ENCODE peak calls at places on chromosome 20, in eight cellular contexts. J is transverse colon, G is IMR-90, D is ovary, M is upper lobe of left lung, O is adrenal gland, T is HepG2, B is A549. I is an unnamed sample.

GRCh38 chr20:61649879-61650200 is 397.8 kb downstream of the CDH4 start:
- DNase-seq in G (no peak), T (no peak), D (no peak), M (no peak), J (no peak), B (no peak), O (no peak), I (no peak)

GRCh38 chr20:33477386-33478234 is 12.3 kb upstream of the CBFA2T2 start:
- DNase-seq in B (no peak), M (no peak), O (no peak), T (no peak), G (no peak), D (no peak), J (peak), I (no peak)

GRCh38 chr20:4064118-4064962 is 49.0 kb upstream of the RNF24 start:
- DNase-seq in O (peak), D (peak), T (no peak), M (peak), J (peak), G (peak), B (peak), I (peak)

GRCh38 chr20:62897666-62898065 is 28.6 kb downstream of the DIDO1 start:
- DNase-seq in T (no peak), O (no peak), B (no peak), M (no peak), J (no peak), G (no peak), D (no peak), I (no peak)

GRCh38 chr20:33789109-33789857 is 21.9 kb upstream of the CHMP4B start:
- DNase-seq in O (peak), G (peak), J (peak), M (peak), B (peak), T (peak), D (no peak), I (no peak)

GRCh38 chr20:47927944-47928343 is 142.7 kb upstream of the SULF2 start:
- DNase-seq in G (no peak), M (no peak), O (no peak), T (no peak), D (no peak), B (no peak), J (no peak), I (no peak)

GRCh38 chr20:42026599-42026998 is 408.4 kb upstream of the CHD6 start:
- DNase-seq in D (no peak), G (no peak), B (no peak), J (no peak), M (no peak), O (no peak), T (no peak), I (no peak)

GRCh38 chr20:56229821-56230220 is 18.7 kb upstream of the MC3R start:
- DNase-seq in M (no peak), B (no peak), D (no peak), T (no peak), G (no peak), O (no peak), J (no peak), I (no peak)

GRCh38 chr20:15882553-15882952 is 690.7 kb downstream of the KIF16B start:
- DNase-seq in O (no peak), M (no peak), G (no peak), B (no peak), D (no peak), J (no peak), T (no peak), I (no peak)

GRCh38 chr20:21027569-21027968 is 78.6 kb downstream of the LINC00237 start:
- DNase-seq in J (no peak), M (no peak), B (peak), G (no peak), O (no peak), D (no peak), T (peak), I (no peak)

GRCh38 chr20:33387177-33387576 is 14.1 kb downstream of the CDK5RAP1 start:
- DNase-seq in M (peak), O (peak), J (no peak), B (peak), G (peak), T (no peak), D (no peak), I (no peak)

GRCh38 chr20:56368351-56369134 is 9.8 kb downstream of the FAM210B start:
- DNase-seq in J (no peak), T (no peak), G (no peak), M (no peak), B (no peak), O (no peak), D (no peak), I (peak)

GRCh38 chr20:52172392-52173047 is 19.1 kb downstream of the ZFP64 start:
- DNase-seq in J (no peak), G (no peak), B (no peak), T (no peak), D (no peak), M (no peak), O (no peak), I (no peak)

GRCh38 chr20:62928246-62928939 is 2.1 kb upstream of the DIDO1 start:
- DNase-seq in J (peak), T (no peak), D (no peak), B (no peak), O (no peak), G (no peak), M (peak), I (no peak)

GRCh38 chr20:38435555-38435939 is 419 bp upstream of the SNHG17 start:
- DNase-seq in B (no peak), O (no peak), T (no peak), J (no peak), G (peak), D (no peak), M (no peak), I (no peak)

GRCh38 chr20:24443436-24443835 is 26.0 kb upstream of the SYNDIG1 start:
- DNase-seq in O (no peak), B (no peak), D (no peak), T (no peak), G (no peak), M (no peak), J (no peak), I (no peak)

GRCh38 chr20:11703119-11703518 is 214.6 kb upstream of the BTBD3 start:
- DNase-seq in O (no peak), D (no peak), B (no peak), M (no peak), G (no peak), T (no peak), J (no peak), I (no peak)

GRCh38 chr20:7492257-7492656 is 448.0 kb downstream of the HAO1 start:
- DNase-seq in J (no peak), G (no peak), O (no peak), T (no peak), B (no peak), M (no peak), D (no peak), I (no peak)

GRCh38 chr20:5663396-5663795 is 86.8 kb upstream of the SHLD1 start:
- DNase-seq in D (no peak), J (no peak), G (no peak), B (no peak), T (peak), M (no peak), O (no peak), I (no peak)

GRCh38 chr20:53428997-53429396 is 164.6 kb downstream of the ZNF217 start:
- DNase-seq in T (no peak), M (no peak), J (no peak), O (no peak), G (no peak), B (no peak), D (no peak), I (no peak)

GRCh38 chr20:3042621-3043020 is 801 bp upstream of the GNRH2 start:
- DNase-seq in G (no peak), O (no peak), T (no peak), B (no peak), M (no peak), J (no peak), D (peak), I (no peak)

GRCh38 chr20:32970115-32970972 is 33.9 kb downstream of the SUN5 start:
- DNase-seq in G (no peak), M (no peak), O (no peak), T (no peak), J (no peak), B (no peak), D (no peak), I (no peak)

GRCh38 chr20:36113566-36114247 is 40.8 kb upstream of the EPB41L1 start:
- DNase-seq in O (no peak), M (no peak), J (no peak), D (no peak), T (no peak), G (no peak), B (no peak), I (no peak)

GRCh38 chr20:3786665-3787639 is at the start of gene CENPB:
- DNase-seq in O (peak), G (peak), B (peak), J (peak), T (peak), M (peak), D (peak), I (peak)

GRCh38 chr20:40749985-40750506 is 61.0 kb upstream of the MAFB start:
- DNase-seq in B (no peak), T (no peak), M (no peak), G (no peak), O (no peak), J (no peak), D (no peak), I (no peak)

GRCh38 chr20:52800734-52801627 is 171.2 kb upstream of the TSHZ2 start:
- DNase-seq in M (no peak), T (no peak), D (no peak), J (no peak), G (no peak), B (no peak), O (peak), I (no peak)

GRCh38 chr20:6533828-6534388 is 233.6 kb upstream of the BMP2 start:
- DNase-seq in D (no peak), B (no peak), J (no peak), G (peak), O (no peak), T (no peak), M (no peak), I (no peak)

GRCh38 chr20:12061471-12061870 is 143.8 kb downstream of the BTBD3 start:
- DNase-seq in D (no peak), T (no peak), M (no peak), G (no peak), O (no peak), J (no peak), B (no peak), I (no peak)

GRCh38 chr20:52279667-52280180 is 88.1 kb upstream of the ZFP64 start:
- DNase-seq in T (no peak), B (no peak), G (no peak), D (no peak), J (no peak), M (no peak), O (no peak), I (no peak)

GRCh38 chr20:3315110-3315509 is 76.1 kb upstream of the SLC4A11 start:
- DNase-seq in D (no peak), T (no peak), O (peak), M (no peak), J (no peak), B (no peak), G (no peak), I (no peak)

DNA sequence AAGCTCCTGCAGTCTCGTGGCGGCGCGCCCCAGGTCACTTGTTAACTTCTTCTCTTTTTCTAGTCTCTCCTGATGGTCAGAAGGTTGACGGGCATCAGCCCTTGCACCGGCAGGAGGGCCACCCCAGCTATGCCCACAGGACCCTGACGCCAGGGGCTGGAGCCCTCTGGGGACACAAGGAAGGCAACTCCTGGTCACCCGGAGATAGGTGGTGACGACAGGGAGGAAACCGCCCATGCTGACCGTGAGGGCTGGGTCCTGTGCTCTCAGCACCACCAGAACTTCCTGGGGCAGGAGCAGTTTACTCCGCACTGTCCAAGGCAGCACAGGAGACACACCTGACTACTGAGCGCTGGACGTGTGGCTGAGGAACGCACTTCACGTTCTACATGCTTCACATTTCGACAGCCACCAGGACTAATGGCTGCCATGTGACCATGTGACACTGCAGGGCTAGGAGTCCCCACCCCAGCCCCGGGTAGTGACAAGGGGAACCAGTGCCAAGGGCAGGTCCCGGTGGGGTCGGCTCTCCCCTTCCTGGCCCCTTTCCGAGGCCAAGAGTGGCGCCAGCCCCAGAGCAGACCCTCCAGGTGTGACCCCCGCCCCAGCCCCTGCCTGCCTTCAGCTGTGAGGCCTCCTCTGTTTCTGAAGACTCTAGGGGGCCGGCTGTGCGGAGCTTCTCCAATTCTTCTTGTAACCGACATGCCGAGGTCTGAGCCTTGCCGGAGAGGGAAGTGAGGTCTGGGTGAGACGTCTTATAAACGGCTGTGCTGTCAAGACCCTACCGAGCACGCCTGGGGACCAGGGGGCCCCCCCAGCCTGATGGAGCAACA is 45.2 kb downstream of the DSTN start:
- DNase-seq in T (no peak), J (peak), G (no peak), B (no peak), O (no peak), M (no peak), D (no peak), I (no peak)
- TF ChIP-seq POLR2A in T (no peak), J (no peak), G (no peak), B (no peak), O (no peak), M (no peak), D (no peak), I (no peak)

GRCh38 chr20:58650776-58651547 is at the start of gene STX16:
- DNase-seq in D (peak), T (peak), J (peak), O (peak), B (peak), G (peak), M (peak), I (peak)
- TF ChIP-seq POLR2A in D (peak), T (peak), J (peak), O (peak), B (peak), G (peak), M (no peak), I (peak)

GRCh38 chr20:50930139-50931047 is 844 bp downstream of the ADNP start:
- DNase-seq in G (no peak), D (peak), O (peak), M (no peak), T (no peak), B (peak), J (peak), I (peak)

GRCh38 chr20:50931306-50932015 is at the start of gene ADNP:
- DNase-seq in O (peak), M (peak), J (peak), G (peak), T (peak), B (peak), D (peak), I (peak)

GRCh38 chr20:50929299-50930138 is 1.7 kb downstream of the ADNP start:
- DNase-seq in O (peak), G (peak), M (peak), T (peak), B (peak), J (peak), D (peak), I (peak)

GRCh38 chr20:50932016-50932338 is 740 bp upstream of the ADNP start:
- DNase-seq in O (no peak), T (no peak), D (no peak), M (no peak), G (no peak), J (no peak), B (no peak), I (peak)

DNA sequence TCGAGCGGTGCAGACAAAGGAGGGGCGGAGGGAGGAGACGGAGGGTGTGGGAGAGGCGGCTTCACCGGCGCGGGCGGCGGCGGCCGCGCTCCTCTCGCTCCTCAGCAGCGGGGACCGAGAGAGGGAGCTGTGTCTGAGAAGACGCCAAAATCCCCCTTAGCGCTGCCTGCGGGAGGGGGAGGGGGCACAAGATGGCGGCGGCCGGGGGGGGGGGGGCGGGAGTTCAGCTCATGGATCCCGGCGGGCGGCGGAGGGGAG is 260 bp downstream of the ADNP start:
- DNase-seq in J (no peak), O (no peak), G (no peak), D (no peak), M (no peak), T (no peak), B (no peak), I (peak)
- TF ChIP-seq POLR2A in J (no peak), O (no peak), G (no peak), D (no peak), M (no peak), T (peak), B (peak), I (no peak)

GRCh38 chr20:49280463-49281058 is 2.7 kb upstream of the ZNFX1 start:
- DNase-seq in G (no peak), O (no peak), B (no peak), M (no peak), J (no peak), D (no peak), T (no peak), I (no peak)
- TF ChIP-seq POLR2A in G (no peak), O (no peak), B (no peak), M (no peak), J (no peak), D (no peak), T (no peak), I (peak)

GRCh38 chr20:58213716-58214115 is 14.7 kb downstream of the ANKRD60 start:
- DNase-seq in G (no peak), O (no peak), T (no peak), M (no peak), B (no peak), J (no peak), D (no peak), I (no peak)
- TF ChIP-seq POLR2A in G (no peak), O (no peak), T (no peak), M (no peak), B (no peak), J (no peak), D (no peak), I (no peak)

GRCh38 chr20:31670371-31671228 is 32.9 kb downstream of the COX4I2 start:
- DNase-seq in T (no peak), O (peak), G (peak), M (peak), B (no peak), D (no peak), J (peak), I (peak)
- TF ChIP-seq POLR2A in T (peak), O (peak), G (no peak), M (no peak), B (no peak), D (no peak), J (peak), I (peak)

GRCh38 chr20:10673831-10674683 is at the start of gene JAG1:
- DNase-seq in T (peak), J (peak), O (peak), G (peak), M (peak), B (peak), D (peak), I (peak)
- TF ChIP-seq POLR2A in T (peak), J (peak), O (peak), G (peak), M (no peak), B (peak), D (peak), I (peak)

DNA sequence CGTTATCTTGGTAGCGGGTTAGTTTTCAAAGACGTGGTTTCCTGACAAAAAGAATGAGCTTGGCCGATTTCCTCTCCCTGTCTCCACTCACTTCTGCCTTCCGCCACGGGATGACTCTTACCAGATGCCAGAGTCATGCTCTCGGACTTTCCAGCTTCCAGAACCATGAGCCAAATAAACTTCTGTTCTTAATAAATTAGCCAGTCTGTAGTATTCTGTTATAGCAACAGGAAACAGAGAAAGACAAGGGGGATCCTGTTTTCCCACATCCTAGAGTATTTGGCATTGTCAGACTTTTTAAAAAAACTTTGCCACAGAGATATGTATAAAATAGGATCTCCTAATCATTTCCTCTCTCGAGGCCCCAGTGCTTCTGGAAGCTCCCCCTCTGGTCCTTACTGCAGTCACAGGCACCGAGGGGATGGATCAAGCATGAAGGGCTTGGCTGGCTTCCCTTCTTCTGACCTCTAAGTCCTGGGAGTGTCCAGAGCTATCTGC is 84.9 kb upstream of the NAA20 start:
- DNase-seq in B (no peak), T (no peak), G (peak), M (peak), O (no peak), J (no peak), D (no peak), I (no peak)
- TF ChIP-seq POLR2A in B (no peak), T (no peak), G (no peak), M (no peak), O (no peak), J (no peak), D (no peak), I (no peak)

I was measured in erythroblast.